ENCODE peak calls at places on chromosome 11, in four cellular contexts. J is SK-N-SH, U is PC-3, K is HCT116. X is an unnamed sample. For H3K9me2, the result is how much of the 10 kb centered on the place peaks cover.

GRCh38 chr11:75001686-75002085 is 13.0 kb downstream of the NEU3 start:
- DNase-seq in J (no peak), U (no peak), K (no peak), X (no peak)

GRCh38 chr11:12951376-12951775 is 57.7 kb upstream of the RASSF10 start:
- DNase-seq in J (no peak), U (no peak), K (no peak), X (no peak)

GRCh38 chr11:75276696-75277095 is 36.1 kb downstream of the TPBGL start:
- DNase-seq in J (no peak), U (no peak), K (no peak), X (no peak)

GRCh38 chr11:11916981-11917399 is 75.2 kb downstream of the USP47 start:
- DNase-seq in J (no peak), U (peak), K (no peak), X (no peak)

GRCh38 chr11:65792456-65792855 is 5.6 kb downstream of the OVOL1 start:
- DNase-seq in J (peak), U (peak), K (no peak), X (no peak)

GRCh38 chr11:36451681-36452080 is 58.4 kb downstream of the TRAF6 start:
- DNase-seq in J (no peak), U (no peak), K (no peak), X (no peak)

GRCh38 chr11:118619444-118620205 is 12.2 kb downstream of the PHLDB1 start:
- DNase-seq in J (no peak), U (peak), K (no peak), X (no peak)

GRCh38 chr11:61153593-61154090 is 7.6 kb downstream of the VPS37C start:
- DNase-seq in J (no peak), U (no peak), K (no peak), X (no peak)

GRCh38 chr11:59756845-59757244 is 1.7 kb downstream of the STX3 start:
- DNase-seq in J (no peak), U (peak), K (peak), X (peak)

GRCh38 chr11:77299528-77299993 is 1.9 kb downstream of the GDPD4 start:
- DNase-seq in J (no peak), U (peak), K (peak), X (no peak)

GRCh38 chr11:15223318-15223717 is 108.6 kb downstream of the INSC start:
- DNase-seq in J (no peak), U (no peak), K (no peak), X (no peak)

GRCh38 chr11:81005595-81005994 is 1564.8 kb upstream of the TENM4 start:
- DNase-seq in J (no peak), U (peak), K (no peak), X (no peak)

GRCh38 chr11:64710418-64711137 is 12.4 kb downstream of the NRXN2 start:
- DNase-seq in J (no peak), U (peak), K (no peak), X (no peak)

GRCh38 chr11:33375236-33375635 is 118.1 kb downstream of the HIPK3 start:
- DNase-seq in J (no peak), U (no peak), K (no peak), X (no peak)

GRCh38 chr11:3412837-3413236 is 33.9 kb upstream of the ZNF195 start:
- DNase-seq in J (no peak), U (no peak), K (no peak), X (no peak)

GRCh38 chr11:15199693-15200092 is 85.0 kb downstream of the INSC start:
- DNase-seq in J (no peak), U (peak), K (no peak), X (no peak)

GRCh38 chr11:24198458-24198857 is 298.4 kb upstream of the LUZP2 start:
- DNase-seq in J (no peak), U (no peak), K (no peak), X (no peak)

GRCh38 chr11:2537896-2538855 is 93.4 kb downstream of the KCNQ1 start:
- DNase-seq in J (no peak), U (no peak), K (no peak), X (no peak)

GRCh38 chr11:69102732-69103615 is 52.8 kb upstream of the SMIM38 start:
- DNase-seq in J (peak), U (peak), K (no peak), X (no peak)

GRCh38 chr11:21295508-21295907 is 626.1 kb downstream of the NELL1 start:
- DNase-seq in J (no peak), U (no peak), K (no peak), X (no peak)

GRCh38 chr11:34609187-34609751 is 11.6 kb upstream of the EHF start:
- DNase-seq in J (no peak), U (no peak), K (no peak), X (no peak)

GRCh38 chr11:64743591-64744543 is at the start of gene RASGRP2:
- DNase-seq in J (peak), U (peak), K (no peak), X (no peak)

GRCh38 chr11:68950268-68950667 is 30.5 kb downstream of the MRGPRD start:
- DNase-seq in J (peak), U (peak), K (peak), X (no peak)

GRCh38 chr11:42329930-42330555 is 870.6 kb upstream of the LRRC4C start:
- DNase-seq in J (no peak), U (peak), K (no peak), X (no peak)

GRCh38 chr11:61536676-61537270 is 28.2 kb downstream of the LRRC10B start:
- DNase-seq in J (peak), U (no peak), K (no peak), X (no peak)

GRCh38 chr11:112163875-112164521 is at the start of gene IL18:
- DNase-seq in J (no peak), U (peak), K (peak), X (no peak)

GRCh38 chr11:19846654-19847330 is 134.2 kb downstream of the NAV2 start:
- DNase-seq in J (no peak), U (no peak), K (no peak), X (no peak)

GRCh38 chr11:67648796-67649613 is 1.5 kb downstream of the ACY3 start:
- DNase-seq in J (no peak), U (no peak), K (no peak), X (no peak)

GRCh38 chr11:130585545-130585944 is 137.1 kb downstream of the ADAMTS15 start:
- DNase-seq in J (no peak), U (peak), K (no peak), X (no peak)

DNA sequence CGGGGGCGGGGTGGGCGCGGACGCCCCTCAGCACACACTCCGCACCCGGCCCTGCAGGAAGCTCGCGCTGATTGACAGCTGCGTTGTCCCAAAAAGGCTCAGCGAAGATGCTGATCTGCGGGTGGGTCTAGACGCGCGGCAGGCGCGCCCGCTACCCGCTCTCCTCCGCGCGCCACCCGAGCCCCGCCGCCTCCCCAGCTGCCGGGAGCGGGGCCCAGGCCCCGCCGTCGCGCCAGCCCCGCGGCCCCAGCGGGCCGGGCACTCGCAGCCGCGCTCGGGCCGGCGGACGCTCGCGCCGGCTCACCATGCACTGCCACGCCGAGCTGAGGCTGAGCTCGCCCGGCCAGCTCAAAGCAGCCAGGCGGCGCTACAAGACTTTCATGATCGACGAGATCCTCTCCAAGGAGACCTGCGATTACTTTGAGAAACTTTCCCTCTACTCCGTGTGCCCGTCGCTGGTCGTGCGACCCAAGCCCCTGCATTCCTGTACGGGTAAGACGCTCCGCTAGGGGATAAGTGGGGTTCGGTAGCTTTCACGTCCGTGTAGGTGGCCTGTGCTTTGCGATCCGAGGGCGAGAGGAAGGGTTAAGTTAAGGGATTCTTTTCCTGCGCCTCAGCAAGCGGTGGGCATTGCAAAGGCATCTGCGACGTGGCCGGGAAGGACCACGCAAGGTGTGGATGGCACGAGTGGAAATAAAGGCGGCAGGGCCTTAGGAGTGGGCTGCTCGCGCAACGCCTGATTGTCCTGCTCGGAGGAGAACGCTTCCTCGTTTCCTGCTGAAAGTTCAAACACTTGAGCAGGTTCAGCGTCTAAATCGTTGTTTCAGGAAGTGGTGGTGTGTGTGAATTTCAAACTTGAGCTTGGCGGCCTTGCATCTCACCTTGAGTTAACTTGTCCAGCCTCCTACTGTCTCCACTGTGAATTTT is at the start of gene BARX2:
- DNase-seq in J (peak), U (peak), K (peak), X (peak)
- H3K9me2 ChIP-seq in J (under half), U (under half), K (under half), X (under half)

DNA sequence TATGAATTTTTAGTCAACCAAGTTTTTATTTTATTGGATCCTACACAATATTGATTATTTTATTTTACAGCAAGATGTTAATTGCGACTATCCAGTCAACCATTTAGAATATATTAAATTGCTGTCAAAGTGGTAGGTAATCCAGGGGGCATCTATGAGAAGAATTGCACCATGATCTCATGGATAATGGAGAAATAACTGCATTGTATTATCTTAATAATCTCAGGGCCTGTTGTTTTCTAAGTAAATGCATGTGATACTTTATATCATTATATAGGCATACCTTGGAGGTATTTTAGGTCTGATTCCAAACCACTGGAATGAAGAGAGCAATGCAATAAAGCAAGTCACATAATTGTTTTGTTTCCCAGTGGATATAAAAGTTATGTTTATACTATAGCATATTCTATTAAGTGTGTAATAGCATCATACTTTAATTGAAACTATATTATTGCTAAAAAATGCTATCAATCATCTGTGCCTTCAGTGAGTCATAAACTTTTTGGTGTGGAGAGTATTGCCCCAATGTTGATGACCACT is 595.4 kb upstream of the CHORDC1 start:
- DNase-seq in J (no peak), U (peak), K (no peak), X (no peak)
- TF ChIP-seq CTCF in J (no peak), U (no peak), K (no peak), X (no peak)

GRCh38 chr11:8719260-8720190 is 36.9 kb downstream of the RPL27A start:
- DNase-seq in J (no peak), U (peak), K (peak), X (no peak)
- H3K9ac ChIP-seq in J (peak), U (peak), K (peak), X (no peak)

DNA sequence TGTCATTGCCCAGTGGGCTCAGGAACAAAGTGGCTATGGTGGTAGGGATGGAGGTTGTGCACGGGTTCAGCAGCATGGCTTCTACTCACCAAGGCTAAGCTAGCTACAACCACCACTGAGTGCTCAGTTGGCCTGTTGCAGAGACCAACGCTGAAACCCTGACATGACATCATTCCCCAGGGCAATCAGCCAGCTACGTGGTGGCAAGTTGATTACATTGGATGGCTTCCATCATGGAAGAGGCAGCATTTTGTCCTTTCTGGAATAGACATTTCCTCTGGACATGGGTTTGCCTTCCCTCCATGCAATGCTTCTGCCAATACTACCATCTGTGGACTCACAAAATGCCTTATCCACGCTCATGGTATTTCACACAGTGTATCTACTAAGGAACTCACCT is 634.3 kb downstream of the OPCML start:
- DNase-seq in J (no peak), U (no peak), K (no peak), X (no peak)
- H3K9me2 ChIP-seq in J (under half), U (under half), K (under half), X (under half)

GRCh38 chr11:115624065-115624464 is 119.8 kb upstream of the CADM1 start:
- DNase-seq in J (no peak), U (no peak), K (no peak), X (no peak)
- TF ChIP-seq CTCF in J (no peak), U (no peak), K (no peak), X (no peak)